ENCODE peak calls at places on chromosome 22, in six cellular contexts. N, Y, F, J, D and X are unnamed samples.
A peak's percentile ranks its signal among the peaks of the same experiment; 100 is the strongest.

GRCh38 chr22:20459152-20459542 is 21.5 kb upstream of the SCARF2 start:
- DNase-seq in J (no peak), N (no peak), D (no peak), F (no peak), Y (no peak), X (no peak)

GRCh38 chr22:23383491-23384450 is 196.3 kb downstream of the IGLL1 start:
- DNase-seq in Y (no peak), F (no peak), N (no peak), J (peak; percentile 59), D (no peak), X (no peak)

GRCh38 chr22:43580351-43580750 is 168.5 kb downstream of the MPPED1 start:
- DNase-seq in Y (no peak), N (no peak), F (no peak), J (no peak), D (no peak), X (no peak)

GRCh38 chr22:49517211-49517610 is 310.5 kb downstream of the BRD1 start:
- DNase-seq in N (no peak), Y (no peak), F (no peak), D (no peak), J (no peak), X (no peak)

GRCh38 chr22:25488244-25489020 is 76.0 kb upstream of the GRK3 start:
- DNase-seq in D (no peak), F (no peak), N (peak; percentile 66), J (no peak), Y (peak; percentile 55), X (no peak)

GRCh38 chr22:22800716-22801115 is 86.9 kb upstream of the IGLL5 start:
- DNase-seq in N (no peak), Y (no peak), J (no peak), F (no peak), D (no peak), X (no peak)

GRCh38 chr22:39176067-39176621 is 23.7 kb upstream of the CBX7 start:
- DNase-seq in D (no peak), J (no peak), F (no peak), N (no peak), Y (no peak), X (peak; percentile 90)

GRCh38 chr22:25083414-25084166 is 116.1 kb upstream of the CRYBB3 start:
- DNase-seq in Y (no peak), J (no peak), F (no peak), D (no peak), N (no peak), X (no peak)

GRCh38 chr22:39723463-39723862 is 152.9 kb downstream of the CACNA1I start:
- DNase-seq in F (no peak), D (no peak), J (no peak), N (no peak), Y (no peak), X (no peak)

GRCh38 chr22:41382610-41383009 is 868 bp downstream of the TEF start:
- DNase-seq in Y (no peak), D (no peak), F (no peak), J (no peak), N (no peak), X (peak; percentile 88)

GRCh38 chr22:22424956-22425355 is 83.6 kb downstream of the ZNF280B start:
- DNase-seq in J (no peak), Y (no peak), F (no peak), D (no peak), N (no peak), X (no peak)